ENCODE peak calls at places on chromosomes 12 and 14, in four cellular contexts. D is astrocyte, K is neural progenitor cell, I is GM12878. C is an unnamed sample. For H3K79me2, the result is how much of the 10 kb centered on the place peaks cover.

GRCh38 chr14:94332063-94332583 is 9.0 kb upstream of the SERPINA6 start:
- DNase-seq in D (no peak), I (no peak), K (no peak), C (no peak)

GRCh38 chr14:76541594-76542219 is 165.8 kb downstream of the ESRRB start:
- DNase-seq in D (no peak), I (no peak), K (no peak), C (no peak)

GRCh38 chr14:61438860-61439765 is 117.7 kb downstream of the PRKCH start:
- DNase-seq in K (peak), I (peak), D (peak), C (peak)

GRCh38 chr12:104877107-104877705 is 80.9 kb downstream of the SLC41A2 start:
- DNase-seq in D (peak), K (peak), I (no peak), C (peak)

GRCh38 chr12:18414671-18415070 is 153.4 kb downstream of the PIK3C2G start:
- DNase-seq in K (no peak), D (no peak), I (no peak), C (no peak)

GRCh38 chr14:98947911-98948595 is 323.9 kb downstream of the BCL11B start:
- DNase-seq in D (no peak), K (no peak), I (no peak), C (no peak)

GRCh38 chr14:95185033-95185432 is 27.7 kb upstream of the DICER1 start:
- DNase-seq in K (no peak), I (no peak), D (no peak), C (no peak)

GRCh38 chr12:117686911-117687377 is 281.8 kb downstream of the KSR2 start:
- DNase-seq in D (peak), I (no peak), K (no peak), C (no peak)

GRCh38 chr14:106417224-106418049 is 891.1 kb downstream of the TMEM121 start:
- DNase-seq in I (peak), K (peak), D (no peak), C (no peak)

GRCh38 chr12:93784339-93785086 is 107.3 kb downstream of the CRADD start:
- DNase-seq in I (no peak), D (peak), K (peak), C (peak)

GRCh38 chr12:63068857-63069442 is 82.1 kb downstream of the AVPR1A start:
- DNase-seq in K (peak), I (no peak), D (peak), C (peak)

GRCh38 chr14:55416866-55417265 is 5.2 kb upstream of the ATG14 start:
- DNase-seq in D (no peak), K (peak), I (no peak), C (no peak)

GRCh38 chr14:85533821-85534271 is 3.9 kb downstream of the FLRT2 start:
- DNase-seq in D (no peak), I (no peak), K (no peak), C (no peak)

GRCh38 chr12:71636704-71637115 is 26.9 kb downstream of the ZFC3H1 start:
- DNase-seq in K (peak), I (peak), D (peak), C (no peak)

GRCh38 chr12:119014368-119014767 is 33.0 kb downstream of the SRRM4 start:
- DNase-seq in D (no peak), K (no peak), I (no peak), C (no peak)

GRCh38 chr14:23441076-23441475 is 5.6 kb upstream of the MYH7 start:
- DNase-seq in I (no peak), K (no peak), D (no peak), C (no peak)

GRCh38 chr14:85508863-85509262 is 21.1 kb upstream of the FLRT2 start:
- DNase-seq in D (no peak), I (no peak), K (no peak), C (no peak)

GRCh38 chr14:102183922-102184677 is 44.4 kb downstream of the WDR20 start:
- DNase-seq in I (no peak), K (peak), D (no peak), C (no peak)
- H3K27ac ChIP-seq in I (no peak), K (no peak), D (no peak), C (no peak)

GRCh38 chr12:46269429-46270241 is 792 bp upstream of the SLC38A1 start:
- DNase-seq in I (no peak), K (peak), D (peak), C (peak)

GRCh38 chr12:46267618-46268348 is 1.1 kb downstream of the SLC38A1 start:
- DNase-seq in D (peak), K (peak), I (no peak), C (no peak)

GRCh38 chr12:46266869-46267617 is 1.8 kb downstream of the SLC38A1 start:
- DNase-seq in K (peak), D (peak), I (no peak), C (peak)

GRCh38 chr12:46268617-46269428 is at the start of gene SLC38A1:
- DNase-seq in I (no peak), D (peak), K (peak), C (peak)

GRCh38 chr12:46268349-46268616 is 560 bp downstream of the SLC38A1 start:
- DNase-seq in D (peak), I (no peak), K (no peak), C (no peak)
- H3K79me2 ChIP-seq in D (half or more), I (half or more), K (half or more), C (half or more)

GRCh38 chr14:50524731-50525510 is 7.4 kb downstream of the MAP4K5 start:
- DNase-seq in I (no peak), K (no peak), D (no peak), C (no peak)
- H3K27ac ChIP-seq in I (peak), K (peak), D (no peak), C (no peak)

DNA sequence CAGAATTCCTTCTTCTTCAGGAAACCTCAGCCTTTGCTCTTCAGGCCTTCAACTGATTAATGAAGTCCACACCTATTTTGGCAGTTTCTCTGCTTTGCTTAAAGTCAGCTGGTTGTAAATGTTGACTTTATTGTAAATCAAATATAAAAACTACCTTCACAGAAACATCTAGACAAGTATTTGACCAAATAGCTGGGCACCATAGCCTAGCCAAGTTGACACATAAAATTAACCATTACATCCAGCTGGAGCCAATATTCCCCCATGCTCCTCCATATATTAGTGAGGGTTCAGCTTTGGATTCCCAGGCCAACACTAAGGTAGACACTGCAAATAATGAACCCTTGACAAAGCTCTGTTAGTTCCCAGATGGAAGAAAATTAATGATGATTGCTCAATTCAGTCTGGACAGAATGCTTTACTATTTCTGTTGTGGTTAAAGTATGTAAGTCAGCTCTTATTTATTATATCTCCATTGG is 125.5 kb downstream of the ZFP36L1 start:
- DNase-seq in D (peak), K (no peak), I (no peak), C (no peak)
- H3K79me2 ChIP-seq in D (under half), K (under half), I (under half), C (under half)

GRCh38 chr12:6888360-6888759 is 15.3 kb upstream of the SPSB2 start:
- DNase-seq in D (no peak), K (no peak), I (no peak), C (no peak)

GRCh38 chr12:6883252-6883651 is 10.1 kb upstream of the SPSB2 start:
- DNase-seq in D (no peak), K (no peak), I (no peak), C (no peak)

GRCh38 chr12:6883683-6884082 is 10.6 kb upstream of the SPSB2 start:
- DNase-seq in I (no peak), K (no peak), D (no peak), C (no peak)

GRCh38 chr12:6887460-6887859 is 14.4 kb upstream of the SPSB2 start:
- DNase-seq in K (no peak), I (no peak), D (no peak), C (no peak)

DNA sequence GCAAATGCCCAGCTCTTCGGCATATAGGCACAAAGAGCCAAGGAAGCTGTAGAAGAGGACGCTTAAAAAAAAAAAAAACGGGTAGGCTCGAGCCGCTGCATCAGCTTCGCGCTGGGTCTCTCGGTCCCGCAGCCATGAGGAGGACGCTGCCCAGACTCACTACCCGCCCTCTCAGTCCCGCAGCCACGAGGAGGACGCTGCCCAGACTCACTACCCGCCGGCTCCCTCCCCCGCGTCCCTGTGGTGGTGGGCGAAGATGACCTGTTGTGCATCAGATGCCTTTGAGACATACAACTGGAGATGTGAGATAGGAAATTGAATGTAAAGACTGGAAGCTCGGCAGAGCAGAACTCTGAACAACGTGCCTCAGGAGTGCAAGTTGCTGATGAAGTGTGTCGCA is 11.4 kb upstream of the SPSB2 start:
- DNase-seq in K (no peak), D (no peak), I (no peak), C (no peak)
- H3K27ac ChIP-seq in K (no peak), D (no peak), I (no peak), C (no peak)

C was measured in PC-9.